ENCODE peak calls at places on chromosomes 7 and 10, in eight cellular contexts. A is amygdala, R is neural crest cell, I is pulmonary artery endothelial cell, J is anterior cingulate cortex, H is NCI-H2029 treated with DMSO at 0.1 percent for 48 hours, T is foreskin fibroblast, Q is myocyte. K is an unnamed sample.

GRCh38 chr7:98240961-98241673 is 10.9 kb downstream of the TECPR1 start:
- DNase-seq in A (no peak), R (peak), I (no peak), J (no peak), H (no peak), T (peak), Q (peak), K (no peak)

GRCh38 chr10:11112718-11113117 is 95.0 kb downstream of the CELF2 start:
- DNase-seq in A (no peak), R (no peak), I (no peak), J (no peak), H (no peak), T (peak), Q (no peak), K (peak)

GRCh38 chr7:92461027-92462003 is 14.0 kb downstream of the GATAD1 start:
- DNase-seq in A (no peak), R (peak), I (no peak), J (no peak), H (peak), T (peak), Q (peak), K (peak)

GRCh38 chr10:63491558-63492316 is 26.0 kb upstream of the JMJD1C start:
- DNase-seq in A (no peak), R (no peak), I (no peak), J (no peak), H (no peak), T (peak), Q (peak), K (no peak)

GRCh38 chr10:73999703-74000102 is 1.8 kb downstream of the VCL start:
- DNase-seq in A (no peak), R (no peak), I (no peak), J (no peak), H (no peak), T (peak), Q (no peak), K (no peak)

GRCh38 chr7:31126976-31127375 is 74.9 kb downstream of the ADCYAP1R1 start:
- DNase-seq in A (no peak), R (no peak), I (no peak), J (no peak), H (no peak), T (peak), Q (no peak), K (peak)

GRCh38 chr10:120012133-120012405 is 119.5 kb downstream of the SEC23IP start:
- DNase-seq in A (no peak), R (no peak), I (no peak), J (no peak), H (no peak), T (no peak), Q (no peak), K (no peak)

GRCh38 chr7:44152971-44153947 is 12.1 kb upstream of the MYL7 start:
- DNase-seq in A (no peak), R (no peak), I (no peak), J (no peak), H (no peak), T (no peak), Q (no peak), K (no peak)

GRCh38 chr7:154902600-154903082 is 100.3 kb downstream of the PAXIP1 start:
- DNase-seq in A (no peak), R (no peak), I (no peak), J (no peak), H (no peak), T (no peak), Q (no peak), K (no peak)

GRCh38 chr10:100505164-100505563 is 14.5 kb downstream of the SEC31B start:
- DNase-seq in A (no peak), R (no peak), I (no peak), J (no peak), H (no peak), T (no peak), Q (no peak), K (no peak)

GRCh38 chr7:7522421-7522820 is 13.3 kb downstream of the COL28A1 start:
- DNase-seq in A (no peak), R (no peak), I (no peak), J (no peak), H (no peak), T (peak), Q (peak), K (no peak)

K was measured in dermis microvascular lymphatic vessel endothelial cell.